ENCODE peak calls at places on chromosomes 11 and 22, in five cellular contexts. I is tibial artery; Q is HCT116; Z is psoas muscle; L is CD8-positive, alpha-beta T cell. F is an unnamed sample. For H3K27me3, the result is how much of the 10 kb centered on the place peaks cover.

GRCh38 chr11:34086554-34087278 is 18.7 kb upstream of the NAT10 start:
- DNase-seq in I (no peak), Q (no peak), Z (no peak), L (no peak), F (no peak)

GRCh38 chr11:104534268-104534667 is 364.0 kb downstream of the CASP12 start:
- DNase-seq in I (no peak), Q (no peak), Z (no peak), L (no peak), F (no peak)

GRCh38 chr11:11072067-11072466 is 214.2 kb upstream of the ZBED5 start:
- DNase-seq in I (no peak), Q (no peak), Z (no peak), L (no peak), F (no peak)

GRCh38 chr22:33894036-33894435 is 26.2 kb downstream of the LARGE1 start:
- DNase-seq in I (no peak), Q (no peak), Z (no peak), L (no peak), F (no peak)

GRCh38 chr11:124627546-124627945 is 4.9 kb downstream of the TBRG1 start:
- DNase-seq in I (no peak), Q (no peak), Z (no peak), L (no peak), F (no peak)

GRCh38 chr11:19326499-19326898 is 85.8 kb upstream of the E2F8 start:
- DNase-seq in I (no peak), Q (no peak), Z (no peak), L (no peak), F (no peak)

GRCh38 chr11:130094614-130095013 is 24.9 kb downstream of the APLP2 start:
- DNase-seq in I (no peak), Q (no peak), Z (no peak), L (no peak), F (no peak)

GRCh38 chr22:20536590-20537324 is 29.3 kb downstream of the MED15 start:
- DNase-seq in I (no peak), Q (no peak), Z (peak), L (no peak), F (no peak)

GRCh38 chr11:124898711-124899110 is 1.0 kb upstream of the ROBO4 start:
- DNase-seq in I (no peak), Q (no peak), Z (peak), L (no peak), F (no peak)

GRCh38 chr22:37229805-37230672 is 14.0 kb downstream of the RAC2 start:
- DNase-seq in I (peak), Q (peak), Z (peak), L (peak), F (no peak)

GRCh38 chr11:65891180-65892136 is 985 bp downstream of the CCDC85B start:
- DNase-seq in I (peak), Q (no peak), Z (peak), L (no peak), F (no peak)

GRCh38 chr11:33025339-33025722 is 9.7 kb downstream of the DEPDC7 start:
- DNase-seq in I (no peak), Q (no peak), Z (no peak), L (no peak), F (no peak)

GRCh38 chr11:47271961-47272661 is 2.2 kb downstream of the MADD start:
- DNase-seq in I (no peak), Q (no peak), Z (peak), L (no peak), F (no peak)

GRCh38 chr22:41782316-41782715 is 18.2 kb upstream of the CCDC134 start:
- DNase-seq in I (no peak), Q (no peak), Z (no peak), L (peak), F (no peak)

GRCh38 chr22:38699784-38700183 is 959 bp downstream of the JOSD1 start:
- DNase-seq in I (no peak), Q (no peak), Z (no peak), L (no peak), F (no peak)

GRCh38 chr11:80929406-80929805 is 1488.6 kb upstream of the TENM4 start:
- DNase-seq in I (no peak), Q (no peak), Z (no peak), L (no peak), F (no peak)

GRCh38 chr11:1826552-1827094 is 8.2 kb upstream of the SYT8 start:
- DNase-seq in I (peak), Q (no peak), Z (no peak), L (no peak), F (no peak)

GRCh38 chr11:88849368-88849767 is 216.4 kb downstream of the GRM5 start:
- DNase-seq in I (no peak), Q (no peak), Z (no peak), L (no peak), F (peak)

GRCh38 chr11:16809901-16810668 is 71.6 kb downstream of the C11orf58 start:
- DNase-seq in I (peak), Q (no peak), Z (no peak), L (no peak), F (no peak)

GRCh38 chr11:79609511-79609910 is 168.7 kb upstream of the TENM4 start:
- DNase-seq in I (no peak), Q (no peak), Z (no peak), L (no peak), F (no peak)

GRCh38 chr11:21710791-21711190 is 482.1 kb upstream of the ANO5 start:
- DNase-seq in I (no peak), Q (no peak), Z (no peak), L (no peak), F (no peak)

GRCh38 chr22:38837414-38837813 is 6.4 kb downstream of the NPTXR start:
- DNase-seq in I (no peak), Q (no peak), Z (no peak), L (no peak), F (no peak)

GRCh38 chr22:46031066-46031465 is 54.1 kb upstream of the WNT7B start:
- DNase-seq in I (no peak), Q (no peak), Z (no peak), L (no peak), F (no peak)

GRCh38 chr11:126861796-126862195 is 138.8 kb downstream of the KIRREL3 start:
- DNase-seq in I (no peak), Q (no peak), Z (no peak), L (no peak), F (no peak)

GRCh38 chr11:126857860-126858808 is 142.4 kb downstream of the KIRREL3 start:
- DNase-seq in I (no peak), Q (no peak), Z (no peak), L (no peak), F (no peak)

GRCh38 chr11:126864934-126865333 is 135.6 kb downstream of the KIRREL3 start:
- DNase-seq in I (no peak), Q (no peak), Z (no peak), L (no peak), F (no peak)

GRCh38 chr11:126863294-126863997 is 137.1 kb downstream of the KIRREL3 start:
- DNase-seq in I (no peak), Q (no peak), Z (no peak), L (no peak), F (no peak)

DNA sequence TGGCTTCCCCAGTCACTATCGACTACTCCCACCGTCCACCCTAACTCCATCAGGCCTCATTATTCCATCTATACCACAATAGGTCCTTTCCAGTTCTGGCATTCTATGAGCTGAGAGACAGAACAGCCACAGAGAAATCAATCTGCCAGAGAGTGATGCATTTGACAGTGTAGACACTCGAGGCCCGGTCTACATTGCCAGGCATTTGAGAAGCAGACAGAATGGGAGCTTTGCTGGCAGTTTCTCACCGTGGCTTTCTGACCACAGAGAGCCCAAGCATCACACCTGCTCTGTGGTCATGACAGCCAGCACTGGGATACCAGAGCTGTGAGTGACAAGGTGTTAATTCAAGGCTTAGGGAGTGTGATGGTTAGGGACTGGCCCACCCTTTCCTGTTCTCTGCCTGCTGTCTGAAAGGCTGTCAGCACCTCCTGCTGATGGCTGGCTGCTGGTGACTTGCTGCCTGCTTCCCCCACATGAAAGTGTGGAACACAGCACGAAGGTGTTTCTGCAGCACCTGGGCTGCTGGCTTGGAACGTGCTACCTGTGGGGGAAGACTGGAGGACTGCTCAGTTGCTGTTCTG is 137.8 kb downstream of the KIRREL3 start:
- DNase-seq in I (no peak), Q (no peak), Z (no peak), L (no peak), F (no peak)
- TF ChIP-seq CTCF in I (no peak), Q (no peak), Z (no peak), L (no peak), F (peak)

DNA sequence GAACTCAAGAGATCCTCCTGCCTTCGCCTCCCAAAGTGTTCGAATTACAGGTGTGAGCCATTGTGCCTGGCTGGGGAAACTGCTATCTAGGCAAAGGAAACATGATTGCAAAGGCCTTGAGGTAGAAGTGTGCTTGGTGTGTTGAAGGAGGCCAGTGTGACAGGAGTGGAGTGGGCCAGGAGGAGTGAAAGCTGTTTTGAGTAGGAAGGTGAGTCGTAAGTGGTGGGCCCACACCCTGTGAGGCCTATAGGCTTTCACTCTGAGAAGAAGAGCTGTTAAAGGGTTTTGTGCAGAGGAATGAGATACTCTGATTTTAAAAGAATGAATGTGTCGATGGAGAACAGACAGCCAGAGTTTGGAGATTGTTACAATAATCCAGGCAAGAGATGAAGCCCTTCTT is 43.4 kb downstream of the WEE1 start:
- DNase-seq in I (no peak), Q (no peak), Z (no peak), L (no peak), F (no peak)
- H3K4me3 ChIP-seq in I (no peak), Q (no peak), Z (no peak), L (no peak), F (no peak)

GRCh38 chr22:49356428-49356827 is 471.2 kb downstream of the BRD1 start:
- DNase-seq in I (no peak), Q (no peak), Z (no peak), L (no peak), F (no peak)

GRCh38 chr22:49354516-49355205 is 473.0 kb downstream of the BRD1 start:
- DNase-seq in I (no peak), Q (no peak), Z (no peak), L (no peak), F (no peak)

GRCh38 chr22:49353185-49353584 is 474.5 kb downstream of the BRD1 start:
- DNase-seq in I (no peak), Q (no peak), Z (no peak), L (no peak), F (no peak)

GRCh38 chr22:49358041-49358440 is 469.6 kb downstream of the BRD1 start:
- DNase-seq in I (no peak), Q (no peak), Z (no peak), L (peak), F (no peak)

GRCh38 chr22:49355206-49355920 is 472.3 kb downstream of the BRD1 start:
- DNase-seq in I (no peak), Q (no peak), Z (no peak), L (no peak), F (no peak)
- H3K27me3 ChIP-seq in I (under half), Q (half or more), Z (under half), L (under half), F (under half)

DNA sequence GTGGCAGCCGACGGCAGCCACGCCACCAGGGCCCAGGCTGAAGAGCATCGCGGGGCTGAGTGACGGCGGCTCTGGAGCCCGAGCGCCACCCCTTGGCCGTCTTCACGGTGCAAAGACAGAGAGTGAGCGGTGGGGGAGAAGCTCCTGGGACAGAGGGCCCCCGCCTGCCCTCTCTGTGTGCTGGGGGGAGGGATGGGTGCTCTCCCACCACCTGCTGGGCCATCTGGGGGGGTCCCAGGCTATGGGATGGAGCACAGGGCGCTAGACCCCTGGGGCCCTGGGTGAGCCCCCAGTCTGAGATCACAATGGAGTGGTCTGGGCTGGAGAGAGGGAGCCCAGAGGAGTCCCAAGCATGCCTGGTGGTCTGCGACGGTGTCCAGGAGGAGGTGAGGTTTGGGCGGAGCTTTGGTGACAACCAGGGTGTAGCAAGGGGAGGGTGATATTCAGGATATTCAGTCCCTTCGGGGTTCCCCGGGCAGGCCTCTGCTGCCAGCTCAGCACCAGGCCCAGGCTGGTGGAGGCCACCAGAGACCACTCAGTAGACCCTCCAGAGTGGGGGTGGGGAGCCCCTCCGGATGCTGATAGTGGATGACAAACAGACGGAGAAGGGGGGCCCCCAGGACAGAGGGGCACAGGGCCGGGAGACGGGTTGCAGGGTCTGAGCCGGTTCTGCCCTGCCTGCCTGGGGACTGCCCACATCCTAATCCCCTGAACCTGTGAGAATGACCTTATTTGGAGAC is 78.1 kb upstream of the PRR5 start:
- DNase-seq in I (no peak), Q (no peak), Z (peak), L (no peak), F (no peak)
- TF ChIP-seq CTCF in I (no peak), Q (peak), Z (no peak), L (no peak), F (peak)

DNA sequence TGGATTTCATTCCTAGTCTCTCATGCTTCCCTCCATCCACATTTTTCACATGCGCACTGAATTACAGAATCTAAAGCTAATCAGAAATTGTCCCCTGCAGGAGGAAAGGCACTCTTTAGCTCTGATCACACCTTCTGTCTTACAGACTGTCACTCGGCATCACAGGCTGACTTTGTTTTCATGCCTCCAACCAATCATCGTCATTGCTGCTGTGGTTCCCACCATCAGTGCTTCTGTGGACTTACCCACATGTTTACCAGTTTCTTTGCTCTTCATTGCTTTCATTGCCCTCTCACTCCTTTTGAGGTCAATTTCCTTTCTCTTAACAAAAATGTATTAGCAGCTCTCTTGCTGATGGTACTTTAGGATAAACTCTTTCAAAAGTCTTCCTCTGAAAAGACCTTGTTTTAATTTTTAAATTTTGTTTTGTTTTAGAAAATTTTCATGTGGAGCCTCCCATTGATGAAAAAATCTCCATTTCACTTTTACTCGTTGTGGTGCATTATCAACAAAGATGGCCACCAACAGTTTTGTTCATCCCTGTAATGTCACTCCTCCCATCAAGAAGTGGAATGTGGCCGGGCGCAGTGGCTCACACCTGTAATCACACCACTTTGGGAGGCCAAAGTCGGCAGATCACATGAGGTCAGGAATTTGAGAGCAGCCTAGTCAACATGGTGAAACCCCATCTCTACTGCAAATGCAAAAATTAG is 20.2 kb upstream of the TREH start:
- DNase-seq in I (no peak), Q (no peak), Z (no peak), L (peak), F (no peak)
- H3K4me3 ChIP-seq in I (no peak), Q (no peak), Z (no peak), L (peak), F (no peak)

GRCh38 chr11:117871160-117871559 is 5.3 kb downstream of the FXYD6 start:
- DNase-seq in I (no peak), Q (no peak), Z (no peak), L (no peak), F (no peak)
- H3K27me3 ChIP-seq in I (under half), Q (under half), Z (under half), L (under half), F (under half)

DNA sequence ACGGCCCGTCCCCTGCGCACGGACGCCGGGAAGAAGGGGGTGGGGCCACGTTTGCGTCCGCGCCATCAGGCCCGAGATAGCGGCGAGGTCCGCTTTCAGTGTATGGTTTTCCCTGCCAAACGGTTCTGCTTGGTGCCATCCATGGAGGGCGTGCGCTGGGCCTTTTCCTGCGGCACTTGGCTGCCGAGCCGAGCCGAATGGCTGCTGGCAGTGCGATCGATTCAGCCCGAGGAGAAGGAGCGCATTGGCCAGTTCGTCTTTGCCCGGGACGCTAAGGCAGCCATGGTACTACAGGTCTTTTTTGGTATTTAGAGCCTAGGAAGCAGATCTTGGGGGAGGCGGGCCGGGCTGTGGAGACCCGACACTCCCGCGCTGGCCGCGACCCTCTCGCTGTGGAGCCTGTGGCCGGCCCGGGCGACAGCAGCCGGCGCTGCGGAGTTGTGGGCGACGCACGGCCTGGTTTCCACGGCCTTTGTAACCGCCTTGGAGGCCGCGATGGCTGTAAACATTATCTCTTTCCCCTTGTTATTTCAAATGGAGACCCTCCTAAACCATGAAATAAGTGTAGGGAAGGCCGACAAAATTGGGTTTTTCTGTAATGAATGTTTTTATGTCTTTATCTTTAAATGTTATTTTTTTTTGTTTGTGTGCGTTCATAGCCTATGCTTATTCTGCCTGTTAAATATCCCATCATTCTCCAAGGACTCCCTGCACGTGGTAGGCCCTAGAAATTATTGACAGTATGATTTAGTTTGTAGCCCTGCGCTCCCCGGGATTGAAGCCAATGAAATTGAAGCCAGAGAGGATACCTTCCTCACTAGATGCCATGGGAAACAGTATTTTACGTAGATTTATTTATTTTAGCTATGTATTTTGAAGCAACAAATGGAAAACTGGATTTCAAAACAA is at the start of gene AASDHPPT:
- DNase-seq in I (no peak), Q (peak), Z (no peak), L (no peak), F (no peak)
- TF ChIP-seq CTCF in I (no peak), Q (no peak), Z (no peak), L (no peak), F (no peak)

F was measured in kidney epithelial cell.